ENCODE peak calls at places on chromosomes 4 and X, in seven cellular contexts. J is mammary epithelial cell; S is CD8-positive, alpha-beta T cell; G is lower lobe of right lung; H is fibroblast of lung; Z is uterus; K is sigmoid colon. L is an unnamed sample. For H3K4me1, the result is how much of the 10 kb centered on the place peaks cover.

GRCh38 chrX:9566150-9566621 is 101.3 kb downstream of the TBL1X start:
- DNase-seq in J (peak), S (no peak), G (no peak), H (peak), Z (peak), K (peak), L (peak)

GRCh38 chr4:190015538-190016368 is 11.3 kb downstream of the FRG2 start:
- DNase-seq in J (no peak), S (no peak), G (no peak), H (no peak), Z (no peak), K (no peak), L (no peak)

GRCh38 chr4:12729384-12729783 is 754.8 kb downstream of the RAB28 start:
- DNase-seq in J (no peak), S (no peak), G (no peak), H (peak), Z (no peak), K (no peak), L (no peak)

GRCh38 chr4:146407669-146408084 is 114.1 kb downstream of the SLC10A7 start:
- DNase-seq in J (peak), S (no peak), G (no peak), H (peak), Z (no peak), K (no peak), L (no peak)

GRCh38 chr4:141248029-141248428 is 27.3 kb downstream of the ZNF330 start:
- DNase-seq in J (no peak), S (no peak), G (peak), H (peak), Z (no peak), K (no peak), L (no peak)

GRCh38 chr4:95023110-95023509 is 265.4 kb downstream of the BMPR1B start:
- DNase-seq in J (no peak), S (no peak), G (no peak), H (no peak), Z (no peak), K (no peak), L (no peak)

GRCh38 chr4:72525938-72526337 is 43.1 kb downstream of the ADAMTS3 start:
- DNase-seq in J (peak), S (no peak), G (peak), H (peak), Z (peak), K (no peak), L (peak)

GRCh38 chr4:140054861-140055260 is 99.1 kb downstream of the MAML3 start:
- DNase-seq in J (no peak), S (no peak), G (no peak), H (no peak), Z (no peak), K (no peak), L (no peak)

GRCh38 chrX:43882294-43882681 is at the start of gene MAOB:
- DNase-seq in J (peak), S (no peak), G (peak), H (peak), Z (peak), K (peak), L (no peak)

GRCh38 chr4:155079866-155080265 is 128.6 kb upstream of the NPY2R start:
- DNase-seq in J (no peak), S (no peak), G (no peak), H (peak), Z (no peak), K (no peak), L (no peak)

GRCh38 chr4:46994007-46994405 is 625 bp upstream of the GABRA4 start:
- DNase-seq in J (no peak), S (no peak), G (no peak), H (peak), Z (no peak), K (no peak), L (no peak)

GRCh38 chr4:156790866-156791265 is 180.7 kb downstream of the PDGFC start:
- DNase-seq in J (peak), S (no peak), G (no peak), H (peak), Z (no peak), K (no peak), L (no peak)

GRCh38 chr4:139229534-139230039 is 50.4 kb downstream of the MGARP start:
- DNase-seq in J (peak), S (no peak), G (no peak), H (peak), Z (no peak), K (no peak), L (peak)

GRCh38 chr4:169314906-169315305 is 44.1 kb upstream of the SH3RF1 start:
- DNase-seq in J (peak), S (no peak), G (peak), H (peak), Z (peak), K (peak), L (peak)

GRCh38 chrX:34915463-34916225 is 27.0 kb upstream of the FAM47B start:
- DNase-seq in J (peak), S (no peak), G (no peak), H (no peak), Z (no peak), K (no peak), L (no peak)

GRCh38 chr4:123659759-123660158 is 263.2 kb downstream of the SPRY1 start:
- DNase-seq in J (peak), S (no peak), G (no peak), H (no peak), Z (no peak), K (no peak), L (no peak)

GRCh38 chrX:40156472-40157227 is 58.9 kb upstream of the BCOR start:
- DNase-seq in J (no peak), S (no peak), G (no peak), H (no peak), Z (no peak), K (no peak), L (no peak)

GRCh38 chrX:72470111-72470510 is 102.5 kb downstream of the HDAC8 start:
- DNase-seq in J (no peak), S (no peak), G (no peak), H (no peak), Z (no peak), K (no peak), L (no peak)

GRCh38 chr4:185358514-185359433 is 37.0 kb downstream of the LRP2BP start:
- DNase-seq in J (no peak), S (no peak), G (no peak), H (peak), Z (no peak), K (no peak), L (no peak)

GRCh38 chrX:54821310-54821709 is 13.8 kb downstream of the MAGED2 start:
- DNase-seq in J (no peak), S (no peak), G (no peak), H (no peak), Z (no peak), K (no peak), L (no peak)

GRCh38 chr4:41146716-41147506 is 67.4 kb downstream of the APBB2 start:
- DNase-seq in J (no peak), S (no peak), G (no peak), H (peak), Z (peak), K (no peak), L (peak)

GRCh38 chrX:49725923-49726904 is 30.4 kb upstream of the PAGE1 start:
- DNase-seq in J (no peak), S (no peak), G (no peak), H (no peak), Z (no peak), K (no peak), L (no peak)

GRCh38 chrX:39848243-39848642 is 249.5 kb downstream of the BCOR start:
- DNase-seq in J (no peak), S (no peak), G (no peak), H (peak), Z (peak), K (no peak), L (peak)

GRCh38 chrX:97234471-97235097 is 350.9 kb downstream of the RPA4 start:
- DNase-seq in J (no peak), S (no peak), G (no peak), H (no peak), Z (no peak), K (no peak), L (no peak)

GRCh38 chrX:128616933-128617332 is 564.7 kb upstream of the ACTRT1 start:
- DNase-seq in J (peak), S (no peak), G (no peak), H (no peak), Z (no peak), K (no peak), L (no peak)

GRCh38 chrX:21479695-21480280 is 105.6 kb downstream of the CNKSR2 start:
- DNase-seq in J (peak), S (no peak), G (no peak), H (peak), Z (no peak), K (no peak), L (no peak)

GRCh38 chr4:106201373-106201772 is 114.6 kb downstream of the TBCK start:
- DNase-seq in J (peak), S (no peak), G (no peak), H (peak), Z (no peak), K (no peak), L (no peak)

GRCh38 chrX:49249071-49249470 is 13.8 kb downstream of the CCDC22 start:
- DNase-seq in J (no peak), S (no peak), G (no peak), H (no peak), Z (no peak), K (no peak), L (no peak)

GRCh38 chrX:1384738-1385250 is 7.1 kb downstream of the SLC25A6 start:
- DNase-seq in J (no peak), S (no peak), G (peak), H (no peak), Z (no peak), K (peak), L (no peak)

GRCh38 chrX:47218920-47219815 is 687 bp downstream of the CDK16 start:
- DNase-seq in J (no peak), S (peak), G (peak), H (no peak), Z (peak), K (peak), L (no peak)

GRCh38 chr4:102554482-102554881 is 53.3 kb downstream of the NFKB1 start:
- DNase-seq in J (no peak), S (no peak), G (no peak), H (peak), Z (peak), K (peak), L (no peak)

GRCh38 chrX:42615161-42615563 is 162.8 kb downstream of the PPP1R2C start:
- DNase-seq in J (peak), S (no peak), G (no peak), H (no peak), Z (no peak), K (no peak), L (no peak)
- TF ChIP-seq CTCF in J (peak), S (no peak), G (no peak), H (no peak), Z (no peak), K (no peak), L (no peak)

GRCh38 chr4:153489856-153490558 is 23.8 kb downstream of the TMEM131L start:
- DNase-seq in J (no peak), S (no peak), G (no peak), H (peak), Z (no peak), K (no peak), L (no peak)

GRCh38 chr4:153486281-153487151 is 20.4 kb downstream of the TMEM131L start:
- DNase-seq in J (peak), S (no peak), G (no peak), H (peak), Z (peak), K (no peak), L (no peak)

GRCh38 chr4:153490985-153491483 is 24.9 kb downstream of the TMEM131L start:
- DNase-seq in J (no peak), S (no peak), G (no peak), H (no peak), Z (no peak), K (no peak), L (no peak)

GRCh38 chr4:153488006-153488718 is 22.0 kb downstream of the TMEM131L start:
- DNase-seq in J (peak), S (peak), G (no peak), H (peak), Z (no peak), K (no peak), L (no peak)

DNA sequence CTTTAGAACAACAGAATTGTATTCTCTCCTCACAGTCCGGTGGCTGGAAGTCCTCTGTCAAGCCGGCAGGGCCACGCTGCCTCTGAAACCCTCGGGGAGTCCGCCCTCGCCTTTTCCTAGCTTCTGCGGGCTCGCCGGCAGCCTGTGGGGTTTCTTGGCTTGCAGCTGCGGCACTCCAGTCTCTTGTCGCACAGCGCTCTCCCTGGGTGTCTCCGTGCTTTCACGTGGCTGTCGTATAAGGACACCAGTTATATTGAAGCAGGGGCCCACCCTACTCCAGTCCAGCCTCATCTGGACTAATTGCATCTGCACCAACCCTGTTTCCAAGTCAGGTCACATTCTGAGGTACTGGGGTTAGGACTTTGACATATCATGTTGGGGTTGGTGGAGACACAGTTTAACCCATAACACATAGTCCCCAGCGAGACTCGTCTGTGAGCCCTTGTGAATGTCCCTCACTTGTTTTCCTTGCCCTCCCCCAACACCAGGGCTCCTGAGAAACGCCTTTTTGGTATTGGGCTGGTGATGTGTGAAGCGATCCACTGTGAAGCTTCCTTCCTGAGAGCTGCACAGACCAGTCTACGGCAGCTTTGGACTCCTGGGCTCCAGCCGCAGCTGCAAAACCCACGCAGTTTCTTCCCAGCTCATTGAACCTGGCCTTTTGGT is 22.7 kb downstream of the TMEM131L start:
- DNase-seq in J (peak), S (no peak), G (peak), H (peak), Z (no peak), K (no peak), L (no peak)
- H3K4me1 ChIP-seq in J (half or more), S (half or more), G (under half), H (under half), Z (under half), K (half or more), L (under half)

GRCh38 chr4:83112678-83113428 is 1.7 kb downstream of the PLAC8 start:
- DNase-seq in J (no peak), S (peak), G (no peak), H (peak), Z (no peak), K (no peak), L (no peak)
- H3K27ac ChIP-seq in J (no peak), S (peak), G (peak), H (no peak), Z (no peak), K (no peak), L (no peak)

GRCh38 chrX:71224098-71224708 is 1.2 kb downstream of the GJB1 start:
- DNase-seq in J (no peak), S (no peak), G (no peak), H (no peak), Z (no peak), K (no peak), L (no peak)

GRCh38 chrX:71225661-71226060 is 2.6 kb downstream of the GJB1 start:
- DNase-seq in J (no peak), S (no peak), G (no peak), H (no peak), Z (no peak), K (no peak), L (no peak)

GRCh38 chrX:71224969-71225368 is 1.9 kb downstream of the GJB1 start:
- DNase-seq in J (no peak), S (no peak), G (no peak), H (no peak), Z (no peak), K (no peak), L (no peak)

GRCh38 chrX:71228063-71228642 is 5.1 kb downstream of the GJB1 start:
- DNase-seq in J (no peak), S (no peak), G (no peak), H (no peak), Z (no peak), K (no peak), L (no peak)

DNA sequence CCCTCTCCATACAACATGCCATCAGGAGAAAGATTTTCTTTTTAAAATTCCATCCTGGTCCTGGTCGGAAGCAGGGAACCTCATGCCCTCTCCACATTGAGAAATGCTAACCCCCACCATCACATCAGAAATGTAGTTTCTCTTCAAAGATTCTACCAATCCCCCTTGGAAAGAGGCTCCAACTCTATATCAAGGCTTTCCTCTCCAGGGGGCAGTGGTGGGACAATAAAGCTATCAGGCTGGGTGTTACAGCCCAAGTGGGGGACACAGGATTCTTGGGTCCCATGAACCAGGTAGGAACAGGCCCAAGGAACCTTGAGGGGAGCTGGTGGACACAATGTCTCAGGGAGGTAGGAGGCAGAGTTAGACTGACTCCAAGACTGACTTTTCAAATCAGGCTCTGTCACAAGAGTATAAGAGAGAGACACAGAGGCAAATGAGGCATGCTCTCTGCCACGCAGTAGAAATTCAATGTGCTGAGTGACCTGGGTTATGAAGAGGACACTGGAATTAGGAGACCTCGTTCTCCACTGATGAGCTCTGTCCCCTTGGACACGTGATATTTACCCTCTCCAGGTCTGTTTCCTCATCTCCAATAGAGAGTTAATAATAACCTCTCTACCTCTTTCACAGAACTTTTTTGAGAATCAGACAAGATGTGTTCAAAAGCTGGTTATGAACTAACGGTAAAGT is 4.5 kb downstream of the GJB1 start:
- DNase-seq in J (no peak), S (no peak), G (no peak), H (no peak), Z (no peak), K (no peak), L (no peak)
- TF ChIP-seq CTCF in J (no peak), S (no peak), G (no peak), H (no peak), Z (no peak), K (no peak), L (no peak)

GRCh38 chr4:55176497-55176896 is 51.1 kb upstream of the KDR start:
- DNase-seq in J (no peak), S (no peak), G (no peak), H (no peak), Z (no peak), K (no peak), L (no peak)
- H3K4me1 ChIP-seq in J (under half), S (under half), G (under half), H (under half), Z (under half), K (under half), L (under half)

GRCh38 chrX:134443461-134443860 is 16.5 kb upstream of the HPRT1 start:
- DNase-seq in J (no peak), S (no peak), G (no peak), H (no peak), Z (no peak), K (no peak), L (no peak)
- H3K27ac ChIP-seq in J (no peak), S (no peak), G (no peak), H (no peak), Z (no peak), K (no peak), L (no peak)

GRCh38 chrX:18898517-18898916 is 85.4 kb downstream of the PHKA2 start:
- DNase-seq in J (no peak), S (no peak), G (no peak), H (no peak), Z (no peak), K (no peak), L (no peak)

GRCh38 chrX:18900401-18900976 is 83.4 kb downstream of the PHKA2 start:
- DNase-seq in J (no peak), S (no peak), G (no peak), H (no peak), Z (no peak), K (no peak), L (no peak)

GRCh38 chrX:18898091-18898490 is 85.8 kb downstream of the PHKA2 start:
- DNase-seq in J (no peak), S (no peak), G (no peak), H (no peak), Z (no peak), K (no peak), L (no peak)

GRCh38 chrX:18897611-18898010 is 86.3 kb downstream of the PHKA2 start:
- DNase-seq in J (no peak), S (no peak), G (no peak), H (no peak), Z (no peak), K (no peak), L (no peak)

GRCh38 chrX:18899796-18900380 is 84.0 kb downstream of the PHKA2 start:
- DNase-seq in J (no peak), S (no peak), G (no peak), H (peak), Z (no peak), K (no peak), L (no peak)
- TF ChIP-seq CTCF in J (peak), S (no peak), G (peak), H (peak), Z (peak), K (no peak), L (no peak)